ENCODE peak calls at places on chromosomes 6 and 20, in six cellular contexts. L, B, W, A, Q and M are unnamed samples.

GRCh38 chr6:87908978-87909802 is 138.5 kb upstream of the SPACA1 start:
- DNase-seq in L (no peak), B (peak; percentile 7), W (no peak), A (no peak), Q (no peak), M (no peak)

GRCh38 chr6:101878554-101879276 is 485.2 kb downstream of the GRIK2 start:
- DNase-seq in L (no peak), B (no peak), W (no peak), A (no peak), Q (no peak), M (no peak)

GRCh38 chr20:61254881-61255589 is 3.0 kb downstream of the CDH4 start:
- DNase-seq in L (no peak), B (peak; percentile 51), W (no peak), A (no peak), Q (no peak), M (no peak)

GRCh38 chr6:127457444-127458064 is 1.6 kb downstream of the KIAA0408 start:
- DNase-seq in L (no peak), B (peak; percentile 84), W (no peak), A (no peak), Q (no peak), M (no peak)

GRCh38 chr20:46512943-46513844 is at the start of gene ZNF334:
- DNase-seq in L (peak; percentile 84), B (peak; percentile 37), W (peak; percentile 63), A (no peak), Q (peak; percentile 91), M (peak; percentile 59)

GRCh38 chr6:55674672-55675071 is 95.7 kb upstream of the HMGCLL1 start:
- DNase-seq in L (no peak), B (no peak), W (no peak), A (no peak), Q (no peak), M (no peak)

GRCh38 chr6:32785781-32786533 is 22.6 kb upstream of the HLA-DQB2 start:
- DNase-seq in L (no peak), B (peak; percentile 63), W (no peak), A (no peak), Q (no peak), M (no peak)

GRCh38 chr20:3031524-3032147 is 11.8 kb upstream of the GNRH2 start:
- DNase-seq in L (no peak), B (no peak), W (no peak), A (no peak), Q (no peak), M (no peak)

GRCh38 chr6:80214436-80215022 is 108.1 kb downstream of the BCKDHB start:
- DNase-seq in L (no peak), B (peak; percentile 88), W (no peak), A (no peak), Q (no peak), M (no peak)

GRCh38 chr6:65955034-65955433 is 248.0 kb upstream of the EYS start:
- DNase-seq in L (no peak), B (no peak), W (no peak), A (no peak), Q (no peak), M (no peak)

GRCh38 chr20:40462600-40462999 is 226.4 kb downstream of the MAFB start:
- DNase-seq in L (no peak), B (no peak), W (no peak), A (no peak), Q (no peak), M (no peak)

GRCh38 chr6:15921243-15921642 is 207.6 kb upstream of the MYLIP start:
- DNase-seq in L (no peak), B (no peak), W (no peak), A (no peak), Q (no peak), M (no peak)

GRCh38 chr6:37777272-37777736 is 42.2 kb upstream of the ZFAND3 start:
- DNase-seq in L (peak; percentile 35), B (no peak), W (no peak), A (no peak), Q (no peak), M (no peak)

GRCh38 chr6:138499303-138499991 is at the start of gene NHSL1:
- DNase-seq in L (no peak), B (peak; percentile 20), W (no peak), A (no peak), Q (no peak), M (no peak)

GRCh38 chr6:26250806-26251075 is 114.3 kb upstream of the BTN3A2 start:
- DNase-seq in L (no peak), B (peak; percentile 40), W (no peak), A (no peak), Q (no peak), M (no peak)

GRCh38 chr20:53278555-53278954 is 306.4 kb downstream of the TSHZ2 start:
- DNase-seq in L (no peak), B (no peak), W (no peak), A (no peak), Q (no peak), M (no peak)

GRCh38 chr6:161353208-161353613 is 79.3 kb upstream of the AGPAT4 start:
- DNase-seq in L (no peak), B (peak; percentile 25), W (no peak), A (no peak), Q (no peak), M (no peak)

GRCh38 chr6:32462609-32463008 is 22.9 kb downstream of the HLA-DRA start:
- DNase-seq in L (no peak), B (no peak), W (no peak), A (no peak), Q (no peak), M (no peak)

GRCh38 chr6:33668914-33669313 is 42.6 kb downstream of the UQCC2 start:
- DNase-seq in L (peak; percentile 44), B (no peak), W (no peak), A (no peak), Q (no peak), M (no peak)

GRCh38 chr6:112407191-112407590 is 60.1 kb downstream of the RFPL4B start:
- DNase-seq in L (no peak), B (no peak), W (no peak), A (no peak), Q (no peak), M (no peak)

GRCh38 chr20:33697129-33697528 is 10.9 kb upstream of the E2F1 start:
- DNase-seq in L (peak; percentile 75), B (peak; percentile 92), W (peak; percentile 86), A (no peak), Q (no peak), M (peak; percentile 41)

GRCh38 chr6:84220809-84221409 is 6.5 kb downstream of the CEP162 start:
- DNase-seq in L (no peak), B (peak; percentile 49), W (no peak), A (no peak), Q (no peak), M (no peak)

GRCh38 chr20:36467076-36467999 is 74.0 kb upstream of the MYL9 start:
- DNase-seq in L (peak; percentile 82), B (peak; percentile 86), W (peak; percentile 64), A (no peak), Q (peak; percentile 90), M (no peak)

DNA sequence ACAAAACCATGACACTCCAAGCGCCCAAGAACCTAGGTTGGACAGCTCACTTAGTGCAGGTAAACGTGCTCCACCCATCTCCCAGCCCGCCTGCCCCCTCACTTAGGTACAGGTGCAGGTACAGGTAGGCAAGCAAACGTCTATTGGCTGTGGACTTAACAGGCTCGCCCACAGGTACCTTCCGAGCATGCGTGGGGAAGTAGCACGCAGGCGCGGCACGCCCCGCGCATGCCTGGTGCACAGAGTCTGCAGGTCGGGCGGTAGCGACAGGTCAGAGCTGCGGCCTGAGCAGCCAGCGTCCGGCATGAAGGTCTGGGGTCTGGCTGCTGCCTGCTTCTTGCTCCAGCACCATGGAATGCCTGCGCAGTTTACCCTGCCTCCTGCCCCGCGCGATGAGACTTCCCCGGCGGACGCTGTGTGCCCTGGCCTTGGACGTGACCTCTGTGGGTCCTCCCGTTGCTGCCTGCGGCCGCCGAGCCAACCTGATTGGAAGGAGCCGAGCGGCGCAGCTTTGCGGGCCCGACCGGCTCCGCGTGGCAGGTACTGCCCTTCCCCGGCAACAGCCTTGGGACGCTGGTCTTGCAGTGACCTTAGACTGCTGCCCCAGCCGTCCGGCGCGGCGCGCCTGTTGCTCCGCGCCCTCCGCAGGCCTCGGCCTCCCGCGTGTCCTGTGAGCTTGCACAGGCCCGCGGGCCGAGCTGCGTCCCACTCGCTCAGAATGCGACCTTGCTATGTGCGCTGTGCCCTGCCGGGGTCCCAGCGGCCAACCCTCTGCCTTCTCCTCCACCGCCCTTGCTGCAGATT is at the start of gene MRS2:
- DNase-seq in L (peak; percentile 92), B (peak; percentile 78), W (peak; percentile 87), A (peak; percentile 28), Q (peak; percentile 98), M (peak; percentile 87)
- H3K27ac ChIP-seq in L (peak within 1 kb of the TSS; percentile 70), B (no peak within 1 kb of the TSS), W (no peak within 1 kb of the TSS), A (peak within 1 kb of the TSS; percentile 84), Q (peak within 1 kb of the TSS; percentile 71), M (no peak within 1 kb of the TSS)

DNA sequence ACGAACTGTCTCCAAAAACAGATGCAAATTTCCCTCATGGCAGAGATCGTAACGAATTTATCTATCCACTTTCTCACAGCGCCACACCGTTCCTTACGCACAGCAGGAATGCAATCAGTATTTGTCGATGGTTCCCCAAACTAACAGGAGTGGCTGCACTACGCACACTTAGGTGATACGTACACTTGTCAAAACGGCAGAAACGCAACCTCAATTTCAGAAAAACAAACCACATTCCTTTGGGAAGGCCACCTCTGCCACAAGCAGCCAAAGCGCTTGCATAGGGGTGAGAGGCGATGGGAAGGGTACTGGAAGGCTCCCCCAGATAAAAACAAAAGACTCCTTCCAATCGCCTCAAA is 638 bp downstream of the MDN1 start:
- DNase-seq in L (no peak), B (peak; percentile 56), W (no peak), A (no peak), Q (no peak), M (no peak)
- H3K27ac ChIP-seq in L (peak overlapping the region; percentile 14), B (peak overlapping the region; percentile 71), W (no peak overlapping the region), A (peak overlapping the region; percentile 89), Q (peak overlapping the region; percentile 72), M (peak overlapping the region; percentile 77)

DNA sequence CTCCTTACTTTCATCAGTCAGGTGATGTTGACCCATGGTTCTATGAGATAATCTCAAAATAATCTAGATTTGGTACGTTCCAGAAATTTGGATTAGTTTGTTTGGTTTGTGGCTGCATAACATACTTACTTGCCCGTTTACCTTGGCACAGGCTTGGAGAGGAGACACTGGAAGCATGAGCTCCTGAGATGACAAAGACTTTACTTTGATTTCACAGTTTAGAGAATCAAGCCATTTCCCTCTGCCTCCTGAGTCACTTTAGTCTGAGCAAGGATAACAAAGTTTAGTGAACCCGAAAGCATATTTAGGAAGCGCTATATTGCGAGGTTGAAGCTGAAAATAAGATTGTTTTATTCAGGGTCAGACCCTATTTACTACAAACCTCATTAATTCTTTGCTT is 643.4 kb downstream of the QKI start:
- DNase-seq in L (no peak), B (no peak), W (no peak), A (no peak), Q (no peak), M (no peak)
- H3K27ac ChIP-seq in L (no peak overlapping the region), B (no peak overlapping the region), W (no peak overlapping the region), A (no peak overlapping the region), Q (no peak overlapping the region), M (no peak overlapping the region)

DNA sequence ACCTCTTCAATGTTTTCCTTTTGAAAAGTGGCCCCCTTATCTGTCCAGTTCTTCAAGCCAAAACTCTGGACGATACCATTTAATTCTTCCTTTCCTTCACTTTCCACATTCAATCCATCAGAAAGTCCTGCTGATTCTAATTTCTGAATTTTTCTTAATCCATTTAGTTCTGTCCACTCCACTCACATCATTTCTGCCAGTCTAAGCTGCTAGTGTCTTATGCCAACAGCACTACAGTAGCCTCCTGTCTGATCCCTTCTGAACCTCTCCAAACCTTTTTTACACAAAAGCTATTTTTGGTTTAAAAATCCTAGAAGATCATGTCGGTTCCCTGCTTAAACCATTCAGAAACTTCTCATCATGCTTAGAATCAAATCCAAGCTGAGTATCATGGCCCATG is 24.5 kb upstream of the SNAP25 start:
- DNase-seq in L (no peak), B (no peak), W (no peak), A (no peak), Q (no peak), M (no peak)
- H3K27ac ChIP-seq in L (no peak overlapping the region), B (no peak overlapping the region), W (no peak overlapping the region), A (no peak overlapping the region), Q (no peak overlapping the region), M (no peak overlapping the region)